ENCODE peak calls at places on chromosomes 3 and 15, in seven cellular contexts. O is dorsolateral prefrontal cortex; T is AG04450; F is activated effector memory CD4-positive, alpha-beta T cell treated with Interleukin-2 at 50 U/mL for 16 hours; N is AG09309; I is NCI-H774; H is stimulated activated CD8-positive, alpha-beta memory T cell treated with anti-CD3 and anti-CD28 coated beads, Interleukin-12 subunit alpha, Interleukin-12 subunit beta, amount 100 ng/mL, for 4 hours. K is an unnamed sample.

GRCh38 chr15:60583946-60584345 is 105.0 kb upstream of the ICE2 start:
- DNase-seq in O (no peak), T (no peak), F (no peak), N (no peak), I (no peak), H (no peak), K (no peak)

GRCh38 chr3:54826255-54826691 is 101.6 kb downstream of the LRTM1 start:
- DNase-seq in O (no peak), T (no peak), F (no peak), N (peak; percentile 16), I (no peak), H (no peak), K (no peak)

GRCh38 chr3:13346481-13347389 is 73.4 kb downstream of the NUP210 start:
- DNase-seq in O (peak; percentile 44), T (no peak), F (peak; percentile 69), N (no peak), I (no peak), H (peak; percentile 46), K (peak; percentile 66)

GRCh38 chr3:101954946-101955345 is 105.6 kb downstream of the NFKBIZ start:
- DNase-seq in O (no peak), T (no peak), F (no peak), N (no peak), I (no peak), H (no peak), K (no peak)

GRCh38 chr15:73881539-73882320 is 8.4 kb downstream of the TBC1D21 start:
- DNase-seq in O (no peak), T (no peak), F (no peak), N (no peak), I (no peak), H (no peak), K (no peak)

GRCh38 chr3:5264896-5265770 is 77.6 kb downstream of the EDEM1 start:
- DNase-seq in O (no peak), T (no peak), F (no peak), N (peak; percentile 21), I (no peak), H (no peak), K (no peak)

GRCh38 chr3:127786358-127787070 is 35.8 kb downstream of the MGLL start:
- DNase-seq in O (peak; percentile 97), T (peak; percentile 43), F (no peak), N (no peak), I (peak; percentile 68), H (no peak), K (no peak)

GRCh38 chr3:172334743-172335142 is 113.5 kb downstream of the GHSR start:
- DNase-seq in O (no peak), T (no peak), F (no peak), N (no peak), I (no peak), H (no peak), K (no peak)

GRCh38 chr15:75397494-75397893 is 29.1 kb upstream of the MAN2C1 start:
- DNase-seq in O (no peak), T (no peak), F (no peak), N (peak; percentile 8), I (no peak), H (no peak), K (no peak)

GRCh38 chr15:94305133-94305532 is 73.8 kb downstream of the MCTP2 start:
- DNase-seq in O (no peak), T (no peak), F (no peak), N (no peak), I (no peak), H (no peak), K (no peak)

GRCh38 chr3:29280675-29281264 is at the start of gene RBMS3:
- DNase-seq in O (peak; percentile 4), T (peak; percentile 91), F (no peak), N (peak; percentile 91), I (no peak), H (no peak), K (no peak)

GRCh38 chr3:150213577-150213976 is 194.5 kb upstream of the TSC22D2 start:
- DNase-seq in O (no peak), T (no peak), F (no peak), N (no peak), I (no peak), H (no peak), K (no peak)

GRCh38 chr3:173396191-173397041 is 1.1 kb upstream of the NLGN1 start:
- DNase-seq in O (peak; percentile 45), T (no peak), F (no peak), N (no peak), I (peak; percentile 71), H (no peak), K (no peak)

GRCh38 chr3:12180218-12180617 is 21.5 kb upstream of the TIMP4 start:
- DNase-seq in O (peak; percentile 68), T (no peak), F (no peak), N (no peak), I (no peak), H (no peak), K (no peak)

GRCh38 chr3:186883686-186884058 is 41.2 kb downstream of the ADIPOQ start:
- DNase-seq in O (no peak), T (no peak), F (no peak), N (no peak), I (no peak), H (no peak), K (no peak)

GRCh38 chr15:50256188-50257041 is 9.1 kb downstream of the HDC start:
- DNase-seq in O (no peak), T (peak; percentile 37), F (no peak), N (peak; percentile 24), I (no peak), H (no peak), K (no peak)

GRCh38 chr3:133841196-133841595 is 35.6 kb downstream of the SRPRB start:
- DNase-seq in O (no peak), T (no peak), F (no peak), N (no peak), I (no peak), H (no peak), K (no peak)

GRCh38 chr3:99783009-99783573 is 34.6 kb upstream of the CMSS1 start:
- DNase-seq in O (no peak), T (peak; percentile 85), F (no peak), N (peak; percentile 86), I (no peak), H (no peak), K (no peak)

GRCh38 chr3:23071306-23071705 is 131.8 kb upstream of the UBE2E2 start:
- DNase-seq in O (no peak), T (no peak), F (no peak), N (no peak), I (no peak), H (no peak), K (no peak)

GRCh38 chr3:42979044-42979962 is at the start of gene GASK1A:
- DNase-seq in O (peak; percentile 39), T (no peak), F (no peak), N (no peak), I (no peak), H (no peak), K (no peak)

GRCh38 chr3:106183762-106184391 is 315.1 kb upstream of the CBLB start:
- DNase-seq in O (no peak), T (peak; percentile 43), F (no peak), N (peak; percentile 83), I (no peak), H (no peak), K (no peak)

GRCh38 chr3:44865272-44866005 is 3.7 kb downstream of the TMEM42 start:
- DNase-seq in O (no peak), T (no peak), F (no peak), N (no peak), I (peak; percentile 4), H (no peak), K (no peak)

GRCh38 chr3:41247055-41247454 is 47.8 kb downstream of the CTNNB1 start:
- DNase-seq in O (no peak), T (no peak), F (no peak), N (no peak), I (no peak), H (no peak), K (no peak)

GRCh38 chr3:197031315-197032285 is 2.0 kb upstream of the MELTF start:
- DNase-seq in O (no peak), T (peak; percentile 92), F (no peak), N (peak; percentile 99), I (no peak), H (no peak), K (no peak)

GRCh38 chr15:59590027-59590426 is 21.6 kb upstream of the GCNT3 start:
- DNase-seq in O (no peak), T (no peak), F (no peak), N (no peak), I (no peak), H (no peak), K (no peak)

GRCh38 chr3:98982336-98982735 is 80.8 kb upstream of the DCBLD2 start:
- DNase-seq in O (no peak), T (no peak), F (no peak), N (no peak), I (no peak), H (no peak), K (no peak)

GRCh38 chr3:22089284-22089683 is 338.3 kb upstream of the ZNF385D start:
- DNase-seq in O (no peak), T (no peak), F (no peak), N (no peak), I (peak; percentile 40), H (no peak), K (no peak)

GRCh38 chr15:90419738-90420487 is 31.9 kb downstream of the IQGAP1 start:
- DNase-seq in O (no peak), T (peak; percentile 59), F (no peak), N (peak; percentile 76), I (no peak), H (no peak), K (no peak)

GRCh38 chr15:32831458-32831857 is 113.7 kb downstream of the GREM1 start:
- DNase-seq in O (no peak), T (no peak), F (no peak), N (no peak), I (no peak), H (no peak), K (no peak)

GRCh38 chr3:65318231-65318630 is 630.4 kb upstream of the ADAMTS9 start:
- DNase-seq in O (no peak), T (no peak), F (no peak), N (no peak), I (no peak), H (no peak), K (no peak)

GRCh38 chr15:90160781-90161727 is 40.1 kb upstream of the SEMA4B start:
- DNase-seq in O (no peak), T (no peak), F (no peak), N (no peak), I (peak; percentile 84), H (no peak), K (no peak)

GRCh38 chr3:41991399-41991798 is 29.5 kb upstream of the ULK4 start:
- DNase-seq in O (no peak), T (no peak), F (no peak), N (no peak), I (no peak), H (no peak), K (no peak)

GRCh38 chr3:16290007-16290826 is 25.2 kb downstream of the OXNAD1 start:
- DNase-seq in O (peak; percentile 54), T (peak; percentile 21), F (no peak), N (no peak), I (peak; percentile 28), H (no peak), K (peak; percentile 21)

GRCh38 chr15:82810061-82810862 is 834 bp downstream of the WHAMM start:
- DNase-seq in O (peak; percentile 26), T (no peak), F (peak; percentile 26), N (no peak), I (peak; percentile 13), H (peak; percentile 8), K (peak; percentile 27)

GRCh38 chr3:144282313-144282712 is 310.7 kb downstream of the DIPK2A start:
- DNase-seq in O (no peak), T (no peak), F (no peak), N (no peak), I (no peak), H (no peak), K (no peak)

GRCh38 chr3:185153861-185154629 is 1.2 kb upstream of the C3orf70 start:
- DNase-seq in O (peak; percentile 83), T (no peak), F (no peak), N (no peak), I (no peak), H (no peak), K (no peak)

GRCh38 chr3:26236991-26237682 is 385.4 kb upstream of the LRRC3B start:
- DNase-seq in O (no peak), T (no peak), F (no peak), N (no peak), I (no peak), H (no peak), K (no peak)

GRCh38 chr3:13517253-13517977 is 31.5 kb upstream of the FBLN2 start:
- DNase-seq in O (no peak), T (no peak), F (no peak), N (no peak), I (no peak), H (no peak), K (no peak)